ENCODE peak calls at places on chromosomes 6 and 20, in four cellular contexts. One of them, this sample, is unnamed.

GRCh38 chr6:126182650-126183311 is 157.1 kb upstream of the CENPW start:
- DNase-seq in K562: no peak
- DNase-seq in HepG2: peak
- DNase-seq in GM12878: peak
- DNase-seq in this sample: no peak

GRCh38 chr6:30150151-30150550 is 10.9 kb downstream of the TRIM10 start:
- DNase-seq in K562: no peak
- DNase-seq in HepG2: no peak
- DNase-seq in GM12878: no peak
- DNase-seq in this sample: no peak

GRCh38 chr6:44664716-44665115 is 277.2 kb downstream of the CDC5L start:
- DNase-seq in K562: no peak
- DNase-seq in GM12878: no peak
- DNase-seq in HepG2: no peak
- DNase-seq in this sample: no peak

GRCh38 chr6:150753404-150754184 is 111.9 kb upstream of the MTHFD1L start:
- DNase-seq in HepG2: no peak
- DNase-seq in GM12878: no peak
- DNase-seq in K562: no peak
- DNase-seq in this sample: no peak

GRCh38 chr6:45959534-45960195 is 56.0 kb downstream of the CLIC5 start:
- DNase-seq in K562: no peak
- DNase-seq in GM12878: no peak
- DNase-seq in HepG2: no peak
- DNase-seq in this sample: no peak

GRCh38 chr20:46218656-46219055 is 89.6 kb downstream of the CDH22 start:
- DNase-seq in K562: no peak
- DNase-seq in HepG2: no peak
- DNase-seq in GM12878: no peak
- DNase-seq in this sample: no peak

GRCh38 chr20:20224806-20225205 is 143.1 kb upstream of the INSM1 start:
- DNase-seq in HepG2: no peak
- DNase-seq in GM12878: no peak
- DNase-seq in K562: no peak
- DNase-seq in this sample: no peak

GRCh38 chr6:69914015-69914485 is 47.7 kb downstream of the COL19A1 start:
- DNase-seq in K562: no peak
- DNase-seq in GM12878: no peak
- DNase-seq in HepG2: no peak
- DNase-seq in this sample: no peak

GRCh38 chr6:99485395-99485773 is 29.8 kb downstream of the USP45 start:
- DNase-seq in HepG2: no peak
- DNase-seq in GM12878: no peak
- DNase-seq in K562: no peak
- DNase-seq in this sample: no peak

GRCh38 chr6:63713332-63713731 is 77.7 kb downstream of the PHF3 start:
- DNase-seq in HepG2: no peak
- DNase-seq in K562: no peak
- DNase-seq in GM12878: no peak
- DNase-seq in this sample: no peak

GRCh38 chr20:14406495-14406894 is 69.1 kb upstream of the FLRT3 start:
- DNase-seq in K562: no peak
- DNase-seq in HepG2: peak
- DNase-seq in GM12878: no peak
- DNase-seq in this sample: no peak

GRCh38 chr20:37270586-37271420 is 9.2 kb upstream of the GHRH start:
- DNase-seq in HepG2: peak
- DNase-seq in K562: no peak
- DNase-seq in GM12878: peak
- DNase-seq in this sample: no peak

GRCh38 chr6:105783333-105783945 is 302.7 kb upstream of the PRDM1 start:
- DNase-seq in HepG2: no peak
- DNase-seq in K562: no peak
- DNase-seq in GM12878: no peak
- DNase-seq in this sample: no peak

GRCh38 chr6:112357801-112358200 is 10.7 kb downstream of the RFPL4B start:
- DNase-seq in HepG2: no peak
- DNase-seq in GM12878: no peak
- DNase-seq in K562: no peak
- DNase-seq in this sample: no peak

GRCh38 chr20:4060856-4061440 is 45.6 kb upstream of the RNF24 start:
- DNase-seq in GM12878: no peak
- DNase-seq in K562: no peak
- DNase-seq in HepG2: no peak
- DNase-seq in this sample: no peak

GRCh38 chr20:54219751-54220426 is 12.0 kb downstream of the PFDN4 start:
- DNase-seq in GM12878: no peak
- DNase-seq in HepG2: peak
- DNase-seq in K562: no peak
- DNase-seq in this sample: no peak

GRCh38 chr6:138655828-138656227 is 117.7 kb upstream of the CCDC28A start:
- DNase-seq in K562: no peak
- DNase-seq in HepG2: no peak
- DNase-seq in GM12878: no peak
- DNase-seq in this sample: no peak

GRCh38 chr6:108106261-108106660 is 31.7 kb upstream of the OSTM1 start:
- DNase-seq in K562: no peak
- DNase-seq in GM12878: no peak
- DNase-seq in HepG2: no peak
- DNase-seq in this sample: peak
- TF ChIP-seq CREB1 in K562: no peak
- TF ChIP-seq CREB1 in GM12878: no peak
- TF ChIP-seq CREB1 in HepG2: no peak
- TF ChIP-seq CREB1 in this sample: no peak

DNA sequence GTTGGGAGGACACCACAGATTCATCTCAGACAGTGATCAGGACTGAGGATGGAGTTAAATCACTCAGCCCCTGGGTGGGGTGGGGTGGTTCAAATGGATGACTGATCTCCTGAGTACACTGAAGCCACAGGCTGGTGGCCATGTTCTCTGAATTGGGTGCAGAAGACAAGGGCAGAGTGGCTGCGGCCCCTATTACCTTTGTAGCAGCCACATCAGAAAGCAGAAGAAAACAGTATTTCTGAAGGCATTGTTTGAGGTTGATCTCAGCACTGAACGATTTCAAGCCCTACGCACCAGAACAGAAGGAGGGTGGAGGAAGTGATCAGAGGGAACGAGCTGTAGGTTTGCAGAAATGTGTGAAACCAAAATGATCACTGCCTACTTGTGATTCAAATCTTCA is 71.6 kb downstream of the SH3BGRL2 start:
- DNase-seq in HepG2: no peak
- DNase-seq in GM12878: no peak
- DNase-seq in K562: no peak
- DNase-seq in this sample: no peak
- TF ChIP-seq TCF7 in HepG2: no peak
- TF ChIP-seq TCF7 in GM12878: no peak
- TF ChIP-seq TCF7 in K562: no peak
- TF ChIP-seq TCF7 in this sample: no peak

DNA sequence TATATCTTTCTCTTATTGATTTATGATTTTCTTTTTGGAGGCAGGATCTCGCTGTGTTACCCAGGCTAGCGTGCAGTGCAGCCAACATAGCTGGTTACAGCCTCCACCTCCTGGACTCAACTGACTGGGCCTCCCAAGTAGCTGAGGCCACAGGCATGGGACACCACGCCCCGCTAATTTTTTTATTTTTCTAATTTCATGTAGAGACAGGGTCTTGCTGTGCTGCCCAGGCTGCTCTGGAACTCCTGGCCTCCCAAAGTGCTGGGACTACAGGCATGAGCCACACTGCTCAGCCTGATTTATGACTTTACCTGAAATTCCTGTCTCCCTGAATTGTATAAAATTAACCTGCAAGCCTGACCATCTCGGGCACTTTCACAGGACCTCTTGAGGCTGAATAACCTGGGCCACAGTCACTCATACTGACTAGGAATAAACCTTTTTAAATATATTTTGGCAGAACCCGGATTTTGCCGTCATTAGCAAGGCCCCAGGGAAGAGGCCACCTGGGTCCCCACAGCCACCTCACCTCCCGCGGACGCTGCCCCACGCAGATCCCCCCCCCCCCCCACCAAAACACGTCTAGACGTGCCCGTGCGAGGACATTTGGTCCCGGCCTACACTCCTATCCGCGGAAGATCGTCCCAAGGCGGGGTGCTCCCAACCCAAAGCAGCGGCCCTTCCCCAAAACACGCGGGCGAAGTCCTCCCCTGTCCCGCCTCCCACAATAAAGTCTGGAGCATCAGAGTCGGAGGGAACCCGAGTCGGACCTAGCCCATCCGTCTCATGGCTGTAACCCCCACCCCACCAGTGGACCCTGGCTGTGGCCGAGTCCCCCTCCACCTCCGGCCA is 895 bp downstream of the ZNF337 start:
- DNase-seq in GM12878: no peak
- DNase-seq in HepG2: no peak
- DNase-seq in K562: no peak
- DNase-seq in this sample: no peak
- TF ChIP-seq CREB1 in GM12878: no peak
- TF ChIP-seq CREB1 in HepG2: no peak
- TF ChIP-seq CREB1 in K562: no peak
- TF ChIP-seq CREB1 in this sample: no peak

DNA sequence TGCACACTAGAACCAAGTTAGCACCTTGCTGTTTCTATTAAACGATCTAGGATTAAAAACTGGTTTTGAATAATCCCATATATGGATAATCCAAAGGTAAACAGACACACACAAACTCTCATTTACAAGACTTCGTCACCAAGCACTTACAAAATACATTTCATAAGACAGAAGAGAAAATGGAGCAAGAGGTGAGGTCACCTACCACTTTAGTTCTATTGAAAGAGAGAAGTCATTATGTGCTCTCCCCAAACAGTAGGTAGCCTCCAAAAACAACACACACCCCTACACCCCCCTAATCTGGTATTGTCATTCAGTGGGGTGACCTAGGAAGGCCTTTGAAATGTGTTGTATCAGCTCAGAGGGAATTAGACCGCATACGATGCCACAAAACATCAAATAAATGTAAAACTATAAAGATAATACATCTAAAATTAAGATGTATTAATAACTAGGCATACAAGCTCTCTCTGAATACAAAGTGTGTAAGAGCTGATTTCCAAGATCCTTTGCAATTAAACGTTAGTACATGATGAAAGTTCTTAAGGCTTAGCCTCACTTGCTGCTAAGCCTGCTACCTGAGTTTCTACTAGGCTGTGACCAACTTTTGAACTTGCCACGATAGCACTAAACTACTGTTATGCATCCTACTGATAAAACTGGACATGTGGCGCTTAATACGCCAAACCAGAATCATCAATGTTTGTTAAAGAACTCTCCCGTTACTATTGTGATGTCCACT is 1.6 kb downstream of the SRPK1 start:
- DNase-seq in GM12878: no peak
- DNase-seq in HepG2: peak
- DNase-seq in K562: no peak
- DNase-seq in this sample: no peak
- TF ChIP-seq TCF7 in GM12878: no peak
- TF ChIP-seq TCF7 in HepG2: no peak
- TF ChIP-seq TCF7 in K562: no peak
- TF ChIP-seq TCF7 in this sample: no peak

GRCh38 chr20:43988867-43989266 is 74.2 kb downstream of the TOX2 start:
- DNase-seq in K562: no peak
- DNase-seq in HepG2: no peak
- DNase-seq in GM12878: no peak
- DNase-seq in this sample: no peak
- TF ChIP-seq CREB1 in K562: no peak
- TF ChIP-seq CREB1 in HepG2: no peak
- TF ChIP-seq CREB1 in GM12878: no peak
- TF ChIP-seq CREB1 in this sample: no peak

DNA sequence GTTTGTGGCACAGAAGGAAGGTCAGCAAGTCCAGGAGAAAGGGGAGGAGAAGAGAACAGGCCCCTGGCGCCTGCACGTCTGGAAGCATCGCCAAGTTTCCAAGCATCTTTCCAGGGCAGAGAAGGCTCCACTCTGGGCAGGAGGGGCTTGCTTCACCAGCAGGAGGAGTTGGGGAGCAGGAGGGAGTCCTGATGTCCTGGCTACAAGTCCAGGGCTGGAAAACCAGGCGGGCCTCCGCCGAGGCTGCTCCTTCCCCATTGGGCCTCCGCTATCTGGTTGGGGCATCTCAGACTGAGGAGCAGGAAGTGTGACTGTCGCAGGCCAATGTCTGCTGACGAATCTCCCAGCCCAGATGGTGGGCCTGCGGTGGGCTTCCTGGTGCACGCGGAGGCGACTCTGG is 421.9 kb downstream of the PREX1 start:
- DNase-seq in HepG2: peak
- DNase-seq in GM12878: no peak
- DNase-seq in K562: peak
- DNase-seq in this sample: peak
- TF ChIP-seq TCF7 in HepG2: no peak
- TF ChIP-seq TCF7 in GM12878: no peak
- TF ChIP-seq TCF7 in K562: no peak
- TF ChIP-seq TCF7 in this sample: no peak

GRCh38 chr20:35621560-35621946 is 5.9 kb downstream of the SPAG4 start:
- DNase-seq in K562: no peak
- DNase-seq in HepG2: no peak
- DNase-seq in GM12878: no peak
- DNase-seq in this sample: no peak
- TF ChIP-seq CREB1 in K562: no peak
- TF ChIP-seq CREB1 in HepG2: no peak
- TF ChIP-seq CREB1 in GM12878: no peak
- TF ChIP-seq CREB1 in this sample: no peak

GRCh38 chr20:19077370-19078220 is 134.8 kb upstream of the SLC24A3 start:
- DNase-seq in K562: no peak
- DNase-seq in GM12878: no peak
- DNase-seq in HepG2: no peak
- DNase-seq in this sample: no peak

GRCh38 chr20:19071902-19072498 is 140.4 kb upstream of the SLC24A3 start:
- DNase-seq in GM12878: no peak
- DNase-seq in K562: no peak
- DNase-seq in HepG2: no peak
- DNase-seq in this sample: no peak

GRCh38 chr20:19072988-19073387 is 139.5 kb upstream of the SLC24A3 start:
- DNase-seq in K562: no peak
- DNase-seq in GM12878: no peak
- DNase-seq in HepG2: no peak
- DNase-seq in this sample: no peak

GRCh38 chr20:19073584-19074198 is 138.8 kb upstream of the SLC24A3 start:
- DNase-seq in K562: peak
- DNase-seq in GM12878: no peak
- DNase-seq in HepG2: peak
- DNase-seq in this sample: peak

GRCh38 chr20:19074828-19075516 is 137.5 kb upstream of the SLC24A3 start:
- DNase-seq in HepG2: no peak
- DNase-seq in GM12878: peak
- DNase-seq in K562: no peak
- DNase-seq in this sample: no peak
- TF ChIP-seq TCF7 in HepG2: no peak
- TF ChIP-seq TCF7 in GM12878: peak
- TF ChIP-seq TCF7 in K562: no peak
- TF ChIP-seq TCF7 in this sample: no peak

DNA sequence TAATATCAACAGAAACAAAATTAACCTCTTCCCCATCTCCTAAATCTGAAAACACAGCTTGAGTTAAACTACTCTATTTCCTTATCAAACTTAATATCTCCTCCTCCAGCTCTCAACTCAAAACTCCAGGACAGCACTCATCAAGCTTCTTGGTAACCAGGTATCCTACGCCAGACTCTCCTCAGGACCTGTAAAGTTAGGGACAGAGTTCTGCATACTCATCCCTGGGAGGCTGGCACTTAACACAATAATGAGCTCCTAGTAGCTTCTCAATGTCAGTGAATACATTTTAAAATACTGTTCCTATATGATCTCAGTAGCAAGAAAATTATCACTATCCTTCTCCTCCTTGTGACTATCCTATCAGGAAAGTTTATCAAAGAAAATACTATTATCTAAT is 240.3 kb downstream of the PTPRK start:
- DNase-seq in K562: no peak
- DNase-seq in HepG2: no peak
- DNase-seq in GM12878: no peak
- DNase-seq in this sample: no peak
- TF ChIP-seq CREB1 in K562: no peak
- TF ChIP-seq CREB1 in HepG2: no peak
- TF ChIP-seq CREB1 in GM12878: no peak
- TF ChIP-seq CREB1 in this sample: no peak